ENCODE peak calls at places on chromosomes 13 and 19, in nine cellular contexts. Y is fibroblast of lung; W is CD4-positive, alpha-beta T cell; I is AG04450; T is SK-N-SH; E is pancreas; R is lower leg skin; J is MM.1S; N is omental fat pad. A is an unnamed sample.
A peak's percentile ranks its signal among the peaks of the same experiment; 100 is the strongest.

GRCh38 chr19:56971230-56971629 is 130.7 kb upstream of the PEG3 start:
- DNase-seq in Y (no peak), T (no peak), N (no peak), J (no peak), W (no peak), R (no peak), I (no peak), E (no peak), A (no peak)

GRCh38 chr13:87884874-87885273 is 213.7 kb downstream of the SLITRK5 start:
- DNase-seq in I (peak; percentile 2), J (no peak), T (peak; percentile 1), E (no peak), W (no peak), Y (peak; percentile 64), R (no peak), N (no peak), A (no peak)

GRCh38 chr19:12868540-12869112 is 12.6 kb downstream of the DNASE2 start:
- DNase-seq in Y (peak; percentile 11), I (no peak), W (no peak), N (no peak), J (no peak), R (no peak), E (no peak), T (peak; percentile 63), A (no peak)

GRCh38 chr19:48571378-48572162 is 19.6 kb downstream of the SULT2B1 start:
- DNase-seq in Y (no peak), I (no peak), E (no peak), W (no peak), J (no peak), R (no peak), T (no peak), N (no peak), A (no peak)

GRCh38 chr19:32318884-32319520 is 26.4 kb upstream of the ZNF507 start:
- DNase-seq in R (no peak), N (no peak), Y (no peak), T (peak; percentile 64), J (no peak), I (no peak), E (peak; percentile 17), W (no peak), A (no peak)

GRCh38 chr13:84431646-84432045 is 549.4 kb upstream of the SLITRK1 start:
- DNase-seq in Y (peak; percentile 85), I (no peak), W (no peak), E (no peak), J (no peak), T (no peak), N (no peak), R (no peak), A (no peak)

GRCh38 chr19:10921199-10921879 is 7.1 kb downstream of the YIPF2 start:
- DNase-seq in R (no peak), J (no peak), E (no peak), Y (no peak), W (no peak), T (no peak), I (no peak), N (no peak), A (no peak)

GRCh38 chr13:47904239-47904638 is 96.8 kb downstream of the SUCLA2 start:
- DNase-seq in E (no peak), I (no peak), T (no peak), W (no peak), R (no peak), N (no peak), Y (no peak), J (no peak), A (no peak)

GRCh38 chr19:47247308-47247990 is 8.9 kb upstream of the CCDC9 start:
- DNase-seq in J (peak; percentile 66), T (peak; percentile 74), R (peak; percentile 97), I (peak; percentile 49), N (peak; percentile 63), E (peak; percentile 81), Y (peak; percentile 56), W (peak; percentile 74), A (no peak)

GRCh38 chr13:80029170-80029569 is 311.8 kb downstream of the SPRY2 start:
- DNase-seq in I (no peak), W (no peak), J (no peak), T (no peak), Y (no peak), E (peak; percentile 11), N (no peak), R (no peak), A (no peak)

GRCh38 chr19:2166741-2167738 is 3.3 kb downstream of the DOT1L start:
- DNase-seq in E (peak; percentile 82), R (peak; percentile 96), T (peak; percentile 89), Y (peak; percentile 78), I (no peak), W (no peak), N (peak; percentile 54), J (no peak), A (no peak)

GRCh38 chr13:89315287-89315686 is 1644.1 kb downstream of the SLITRK5 start:
- DNase-seq in I (no peak), E (no peak), N (no peak), Y (peak; percentile 1), T (no peak), J (peak; percentile 10), R (no peak), W (no peak), A (no peak)

GRCh38 chr19:39704181-39705044 is at the start of gene LGALS14:
- DNase-seq in Y (no peak), I (no peak), R (no peak), N (no peak), T (no peak), J (peak; percentile 47), E (no peak), W (no peak), A (no peak)

GRCh38 chr13:40207110-40207478 is 459.3 kb downstream of the FOXO1 start:
- DNase-seq in E (no peak), J (no peak), T (no peak), R (no peak), N (no peak), W (no peak), Y (no peak), I (no peak), A (no peak)

GRCh38 chr13:26515721-26516120 is 41.8 kb upstream of the WASF3 start:
- DNase-seq in I (no peak), E (no peak), R (peak; percentile 62), J (no peak), Y (no peak), W (no peak), T (no peak), N (no peak), A (no peak)

GRCh38 chr13:42270857-42271215 is 1.1 kb upstream of the AKAP11 start:
- DNase-seq in N (no peak), W (no peak), T (no peak), R (no peak), Y (no peak), E (no peak), J (no peak), I (no peak), A (no peak)

GRCh38 chr13:42270160-42270856 is 1.6 kb upstream of the AKAP11 start:
- DNase-seq in R (no peak), J (no peak), Y (no peak), I (no peak), E (no peak), W (no peak), T (no peak), N (no peak), A (no peak)

GRCh38 chr13:42272776-42273175 is 824 bp downstream of the AKAP11 start:
- DNase-seq in E (no peak), Y (no peak), W (no peak), T (no peak), N (no peak), R (no peak), I (no peak), J (no peak), A (no peak)

GRCh38 chr13:42271337-42272114 is 426 bp upstream of the AKAP11 start:
- DNase-seq in N (peak; percentile 65), Y (peak; percentile 98), J (peak; percentile 93), I (peak; percentile 98), W (peak; percentile 87), R (peak; percentile 98), E (peak; percentile 92), T (peak; percentile 93), A (peak; percentile 94)

DNA sequence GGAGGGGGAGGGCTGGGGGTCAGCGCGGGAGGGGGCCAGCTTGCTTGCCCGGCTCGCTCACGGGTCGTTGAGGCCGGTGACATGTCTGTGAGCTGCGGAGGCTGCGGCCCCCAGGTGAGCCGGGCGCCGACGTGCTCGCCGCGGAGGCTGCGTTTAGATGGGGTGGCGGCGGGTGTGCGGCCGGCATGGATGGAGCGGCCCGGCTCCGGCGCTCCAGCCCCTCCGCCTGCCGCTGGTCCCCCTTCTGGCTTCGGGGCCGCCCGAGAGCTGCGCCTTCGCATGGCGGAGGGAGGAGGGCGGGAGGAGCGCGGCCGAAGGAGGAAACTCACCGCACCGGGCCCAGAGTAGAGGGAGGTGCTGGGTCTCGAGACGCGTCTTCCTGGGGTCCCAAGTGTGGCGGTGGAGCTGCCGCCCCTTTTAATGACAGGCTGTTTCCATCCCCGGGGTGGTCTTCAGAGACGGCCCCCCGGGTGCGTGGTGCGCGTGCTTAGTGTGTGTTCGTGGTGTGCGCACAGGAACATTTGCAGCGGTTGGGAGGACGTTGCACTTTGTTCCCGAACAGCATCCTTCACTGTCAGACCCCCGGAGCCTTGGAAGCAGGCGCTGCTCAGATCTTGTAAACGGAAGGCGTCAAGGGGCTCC is at the start of gene AKAP11:
- DNase-seq in E (peak; percentile 46), N (peak; percentile 33), T (no peak), J (no peak), W (no peak), I (no peak), R (peak; percentile 86), Y (peak; percentile 66), A (peak; percentile 76)
- TF ChIP-seq CTCF in E (no peak), N (no peak), T (no peak), J (no peak), W (no peak), I (no peak), R (no peak), Y (no peak), A (no peak)

GRCh38 chr19:49862411-49863253 is 4.7 kb downstream of the PNKP start:
- DNase-seq in N (no peak), J (no peak), T (peak; percentile 77), I (no peak), W (no peak), Y (no peak), E (peak; percentile 31), R (no peak), A (no peak)
- TF ChIP-seq CTCF in N (no peak), J (peak; percentile 16), T (peak; percentile 50), I (peak; percentile 36), W (peak; percentile 13), Y (no peak), E (no peak), R (no peak), A (peak; percentile 60)

DNA sequence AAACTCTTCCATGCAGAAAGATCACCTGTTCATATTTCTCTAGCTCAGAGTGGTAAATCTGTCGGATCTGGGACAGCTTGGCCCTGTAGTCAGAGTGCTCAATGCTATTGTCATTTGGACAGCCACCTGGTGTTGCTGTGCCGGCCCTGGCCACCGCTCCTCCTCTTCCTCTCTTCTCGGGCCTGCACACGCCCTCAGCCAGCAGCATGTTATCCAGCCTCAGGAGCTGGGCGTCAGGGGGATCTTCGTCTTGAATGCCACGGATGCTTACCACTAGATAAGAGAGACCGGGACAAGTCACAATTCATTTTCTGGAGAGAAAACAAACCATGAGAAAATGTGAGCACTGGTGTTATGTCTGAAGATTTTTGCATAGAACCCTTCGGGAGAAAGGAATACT is 32.5 kb downstream of the CILP2 start:
- DNase-seq in I (no peak), T (no peak), Y (no peak), E (no peak), J (no peak), R (no peak), N (no peak), W (no peak), A (no peak)
- TF ChIP-seq CTCF in I (no peak), T (no peak), Y (no peak), E (no peak), J (no peak), R (no peak), N (no peak), W (no peak), A (no peak)

GRCh38 chr13:37769078-37769477 is 100.5 kb downstream of the TRPC4 start:
- DNase-seq in T (no peak), J (peak; percentile 11), N (no peak), R (no peak), E (no peak), W (no peak), I (no peak), Y (no peak), A (no peak)
- TF ChIP-seq CTCF in T (peak; percentile 23), J (no peak), N (no peak), R (no peak), E (no peak), W (no peak), I (peak; percentile 35), Y (no peak), A (peak; percentile 56)